ENCODE peak calls at places on chromosomes 2 and 18, in four cellular contexts. P is HepG2, W is GM12878, D is K562. X is an unnamed sample.

GRCh38 chr2:16746329-16746728 is 80.7 kb upstream of the CYRIA start:
- DNase-seq in P (no peak), W (no peak), D (no peak), X (no peak)

GRCh38 chr2:72143441-72144356 is 4.0 kb downstream of the CYP26B1 start:
- DNase-seq in P (no peak), W (no peak), D (no peak), X (no peak)

GRCh38 chr2:71646028-71646427 is 192.7 kb downstream of the DYSF start:
- DNase-seq in P (no peak), W (no peak), D (no peak), X (no peak)

GRCh38 chr2:236663267-236663666 is 93.6 kb downstream of the ACKR3 start:
- DNase-seq in P (no peak), W (no peak), D (no peak), X (no peak)

GRCh38 chr2:49261021-49261538 is 106.8 kb upstream of the FSHR start:
- DNase-seq in P (no peak), W (no peak), D (no peak), X (no peak)

GRCh38 chr2:37639631-37640030 is 31.8 kb downstream of the CDC42EP3 start:
- DNase-seq in P (no peak), W (no peak), D (no peak), X (no peak)

GRCh38 chr2:127220807-127221527 is 868 bp upstream of the CYP27C1 start:
- DNase-seq in P (no peak), W (no peak), D (no peak), X (peak)

GRCh38 chr2:44075536-44075935 is 79.7 kb upstream of the LRPPRC start:
- DNase-seq in P (peak), W (no peak), D (no peak), X (no peak)

GRCh38 chr2:3349211-3349693 is 28.4 kb downstream of the EIPR1 start:
- DNase-seq in P (no peak), W (no peak), D (no peak), X (no peak)

GRCh38 chr18:7856099-7856498 is 289.0 kb downstream of the PTPRM start:
- DNase-seq in P (no peak), W (no peak), D (no peak), X (no peak)

GRCh38 chr18:69874058-69874457 is 73.6 kb downstream of the CD226 start:
- DNase-seq in P (peak), W (no peak), D (no peak), X (no peak)

GRCh38 chr2:31238126-31238905 is 4.4 kb downstream of the EHD3 start:
- DNase-seq in P (no peak), W (no peak), D (no peak), X (no peak)

GRCh38 chr2:54471221-54471711 is 15.1 kb downstream of the SPTBN1 start:
- DNase-seq in P (peak), W (peak), D (no peak), X (peak)

GRCh38 chr2:3009499-3009882 is 368.1 kb downstream of the EIPR1 start:
- DNase-seq in P (no peak), W (no peak), D (no peak), X (no peak)

GRCh38 chr18:49276680-49277079 is 183.8 kb downstream of the DYM start:
- DNase-seq in P (no peak), W (no peak), D (no peak), X (no peak)

GRCh38 chr18:48533340-48534093 is 5.3 kb upstream of the CTIF start:
- DNase-seq in P (no peak), W (peak), D (no peak), X (no peak)

GRCh38 chr2:241001413-241002274 is 3.2 kb downstream of the SNED1 start:
- DNase-seq in P (no peak), W (no peak), D (no peak), X (no peak)

GRCh38 chr2:145812163-145812554 is 1292.2 kb upstream of the ZEB2 start:
- DNase-seq in P (no peak), W (no peak), D (peak), X (no peak)

GRCh38 chr2:101679801-101680487 is 17.6 kb upstream of the MAP4K4 start:
- DNase-seq in P (no peak), W (no peak), D (no peak), X (no peak)

GRCh38 chr2:54365661-54366060 is 90.5 kb upstream of the SPTBN1 start:
- DNase-seq in P (no peak), W (no peak), D (no peak), X (no peak)

GRCh38 chr18:68623342-68623741 is 91.6 kb downstream of the TMX3 start:
- DNase-seq in P (peak), W (no peak), D (peak), X (peak)

GRCh38 chr18:9449580-9449979 is 25.7 kb upstream of the RALBP1 start:
- DNase-seq in P (no peak), W (no peak), D (no peak), X (no peak)

GRCh38 chr18:79367989-79368388 is 27.7 kb upstream of the NFATC1 start:
- DNase-seq in P (no peak), W (no peak), D (no peak), X (no peak)

GRCh38 chr2:111662771-111663470 is 221.1 kb downstream of the ANAPC1 start:
- DNase-seq in P (no peak), W (no peak), D (no peak), X (no peak)

GRCh38 chr2:53610260-53610659 is 157.3 kb upstream of the CHAC2 start:
- DNase-seq in P (no peak), W (no peak), D (no peak), X (no peak)

GRCh38 chr2:20940481-20940795 is 103.4 kb downstream of the APOB start:
- DNase-seq in P (no peak), W (no peak), D (no peak), X (no peak)

GRCh38 chr2:133526468-133526769 is 41.8 kb downstream of the NCKAP5 start:
- DNase-seq in P (no peak), W (no peak), D (no peak), X (no peak)

GRCh38 chr18:48955528-48956261 is 4.9 kb upstream of the SMAD7 start:
- DNase-seq in P (no peak), W (no peak), D (no peak), X (no peak)

GRCh38 chr2:1728821-1729220 is 15.5 kb downstream of the PXDN start:
- DNase-seq in P (no peak), W (no peak), D (no peak), X (peak)

GRCh38 chr2:719191-719590 is 42.0 kb upstream of the TMEM18 start:
- DNase-seq in P (no peak), W (no peak), D (no peak), X (no peak)

GRCh38 chr2:212536385-212537310 is 2.0 kb downstream of the ERBB4 start:
- DNase-seq in P (no peak), W (no peak), D (no peak), X (peak)

GRCh38 chr2:28363676-28364075 is 29.0 kb upstream of the FOSL2 start:
- DNase-seq in P (no peak), W (no peak), D (no peak), X (no peak)

GRCh38 chr2:28365158-28365557 is 27.5 kb upstream of the FOSL2 start:
- DNase-seq in P (no peak), W (no peak), D (no peak), X (no peak)

GRCh38 chr2:28364611-28365010 is 28.0 kb upstream of the FOSL2 start:
- DNase-seq in P (no peak), W (no peak), D (no peak), X (no peak)

GRCh38 chr2:28361991-28362710 is 30.5 kb upstream of the FOSL2 start:
- DNase-seq in P (no peak), W (no peak), D (no peak), X (no peak)

DNA sequence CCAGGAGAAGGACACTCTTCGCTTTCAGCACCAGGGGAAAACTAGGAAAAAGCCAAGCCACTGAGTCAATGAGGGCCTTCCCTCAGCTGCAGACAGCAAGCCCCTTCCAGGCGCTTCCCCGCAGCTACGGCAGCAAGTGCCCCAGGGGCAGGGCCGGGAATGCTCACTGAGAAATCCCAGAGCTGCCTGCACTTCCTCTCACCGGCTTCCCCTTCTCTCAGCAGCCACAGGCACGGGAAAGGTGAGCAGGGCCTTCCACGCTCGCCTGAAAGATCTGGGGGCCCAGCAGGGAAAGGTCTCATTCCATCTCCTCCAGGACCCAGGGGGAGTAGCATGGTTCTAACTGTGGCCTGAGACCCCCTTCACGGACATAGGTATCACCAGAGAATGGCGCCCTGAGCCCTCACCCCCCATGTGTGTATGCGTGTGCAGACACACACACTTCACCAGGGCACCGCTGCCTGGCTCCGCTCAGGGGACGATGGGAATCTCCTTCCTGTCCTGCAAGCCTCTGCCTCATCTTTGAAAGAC is 29.6 kb upstream of the FOSL2 start:
- DNase-seq in P (no peak), W (no peak), D (no peak), X (no peak)
- TF ChIP-seq BHLHE40 in P (no peak), W (no peak), D (no peak), X (no peak)

DNA sequence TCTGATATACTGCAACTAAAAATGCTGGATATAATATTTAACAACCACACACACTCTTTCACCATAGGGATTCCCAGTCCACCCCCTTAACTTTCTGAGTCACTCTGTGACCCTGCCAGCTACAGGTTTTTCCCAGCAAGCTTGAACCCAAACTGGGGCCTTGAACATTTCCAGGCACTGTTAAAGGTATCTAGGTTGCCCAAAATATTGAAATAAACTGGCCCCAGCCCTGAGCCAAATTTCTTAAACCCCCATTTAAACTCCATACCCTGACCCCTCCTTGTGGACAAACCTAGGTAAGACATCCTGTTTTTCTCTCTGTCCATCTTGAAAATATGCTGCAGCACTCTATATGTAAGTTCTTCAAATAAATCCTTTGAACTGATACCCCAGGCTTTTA is 19.7 kb upstream of the DCTN1 start:
- DNase-seq in P (peak), W (no peak), D (peak), X (peak)
- TF ChIP-seq FOXM1 in P (no peak), W (no peak), D (no peak), X (no peak)

DNA sequence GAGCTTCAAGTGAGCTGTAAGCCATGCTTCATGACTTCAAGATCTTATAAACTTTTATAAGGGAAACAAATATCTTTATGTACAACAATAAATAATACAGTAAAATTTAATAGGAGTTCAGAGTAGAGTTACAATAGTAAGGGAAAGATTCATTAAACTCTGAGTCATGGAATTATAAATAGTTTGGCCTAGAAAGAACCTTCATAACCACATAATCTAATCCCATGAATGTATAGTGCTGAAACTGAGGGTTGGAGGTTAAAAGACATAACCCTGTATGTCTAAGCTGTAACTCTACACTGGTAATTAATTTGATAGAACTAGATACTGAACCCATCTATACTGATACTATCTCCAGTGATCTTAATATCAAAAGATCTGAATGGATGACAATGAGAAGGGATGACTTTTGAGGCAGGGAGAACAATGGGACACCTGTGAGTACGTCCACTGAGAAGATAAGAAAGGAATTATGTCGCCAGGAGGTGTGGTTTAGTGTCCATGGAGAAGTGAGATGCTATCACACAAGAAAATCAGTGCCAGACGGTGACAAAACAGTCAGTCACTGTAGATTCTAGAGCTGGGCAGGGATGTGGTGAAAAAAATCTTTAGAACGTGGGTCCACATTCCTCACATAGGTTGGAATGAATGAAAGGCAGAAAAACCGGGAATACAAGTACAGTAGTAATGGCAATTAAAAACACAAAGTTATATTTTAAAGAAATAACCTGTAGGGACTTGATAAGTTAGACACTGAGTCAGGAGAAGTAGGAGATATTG is 1.1 kb downstream of the IL1F10 start:
- DNase-seq in P (no peak), W (no peak), D (no peak), X (no peak)
- TF ChIP-seq BHLHE40 in P (no peak), W (no peak), D (no peak), X (no peak)

GRCh38 chr18:57619881-57620280 is 1.8 kb downstream of the NARS1 start:
- DNase-seq in P (no peak), W (no peak), D (no peak), X (no peak)

GRCh38 chr18:57624988-57625387 is 3.4 kb upstream of the NARS1 start:
- DNase-seq in P (no peak), W (no peak), D (peak), X (no peak)

GRCh38 chr18:57621252-57621607 is 406 bp downstream of the NARS1 start:
- DNase-seq in P (no peak), W (no peak), D (peak), X (peak)
- TF ChIP-seq FOXM1 in P (no peak), W (no peak), D (no peak), X (no peak)

GRCh38 chr2:233852056-233852455 is 2.3 kb downstream of the HJURP start:
- DNase-seq in P (no peak), W (no peak), D (no peak), X (no peak)
- TF ChIP-seq BHLHE40 in P (no peak), W (no peak), D (peak), X (no peak)

DNA sequence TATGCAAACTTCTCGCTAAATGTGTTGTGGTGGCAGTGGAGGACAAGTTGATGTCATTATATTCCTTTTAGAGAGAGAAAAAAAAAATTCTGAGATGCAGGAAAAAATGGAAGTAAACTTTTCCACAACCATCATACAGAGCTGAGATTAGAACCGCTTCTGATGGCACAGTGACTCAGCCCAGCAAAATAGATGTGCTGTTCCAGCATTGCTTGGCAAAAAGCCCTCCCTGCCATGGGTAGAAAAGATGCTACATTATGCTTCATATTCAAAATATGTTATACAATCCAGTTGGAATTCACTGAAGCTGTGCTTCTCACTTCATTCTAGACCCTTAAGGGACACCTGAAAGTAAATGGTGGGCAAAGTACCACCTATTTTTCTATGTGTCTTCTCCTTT is 1047.6 kb upstream of the FANCL start:
- DNase-seq in P (no peak), W (no peak), D (no peak), X (no peak)
- TF ChIP-seq FOXM1 in P (no peak), W (no peak), D (no peak), X (no peak)

GRCh38 chr2:86072271-86072858 is 33.3 kb downstream of the POLR1A start:
- DNase-seq in P (no peak), W (no peak), D (no peak), X (no peak)

GRCh38 chr2:86074256-86074655 is 31.4 kb downstream of the POLR1A start:
- DNase-seq in P (no peak), W (no peak), D (no peak), X (no peak)

GRCh38 chr2:86070868-86071267 is 34.8 kb downstream of the POLR1A start:
- DNase-seq in P (no peak), W (no peak), D (no peak), X (no peak)

GRCh38 chr2:86073225-86073624 is 32.5 kb downstream of the POLR1A start:
- DNase-seq in P (no peak), W (no peak), D (no peak), X (no peak)

GRCh38 chr2:86074811-86075210 is 30.9 kb downstream of the POLR1A start:
- DNase-seq in P (no peak), W (no peak), D (no peak), X (no peak)
- TF ChIP-seq BHLHE40 in P (no peak), W (no peak), D (no peak), X (no peak)

X was measured in HEK293T.